ENCODE peak calls at places on chromosomes 1 and 21, in five cellular contexts. T is HepG2, V is H1, U is K562, K is GM12878. N is an unnamed sample.

GRCh38 chr1:27789511-27790154 is 16.6 kb downstream of the STX12 start:
- DNase-seq in T (no peak), V (no peak), U (peak; percentile 38), K (no peak), N (no peak)

GRCh38 chr1:211493865-211494653 is 2.1 kb upstream of the RD3 start:
- DNase-seq in T (no peak), V (no peak), U (no peak), K (no peak), N (no peak)

GRCh38 chr1:33025180-33025569 is 11.5 kb downstream of the AK2 start:
- DNase-seq in T (no peak), V (no peak), U (no peak), K (no peak), N (no peak)

GRCh38 chr1:51170342-51170741 is 65.7 kb upstream of the RNF11 start:
- DNase-seq in T (peak; percentile 80), V (no peak), U (no peak), K (no peak), N (no peak)

GRCh38 chr1:205530116-205530515 is 25.6 kb downstream of the CDK18 start:
- DNase-seq in T (no peak), V (no peak), U (no peak), K (no peak), N (no peak)

GRCh38 chr1:3219005-3219724 is 150.2 kb downstream of the PRDM16 start:
- DNase-seq in T (peak; percentile 89), V (no peak), U (no peak), K (no peak), N (peak; percentile 56)

GRCh38 chr21:21200103-21200938 is 202.1 kb downstream of the NCAM2 start:
- DNase-seq in T (no peak), V (no peak), U (peak; percentile 79), K (no peak), N (no peak)

GRCh38 chr1:12405325-12406217 is 175.7 kb downstream of the VPS13D start:
- DNase-seq in T (peak; percentile 82), V (no peak), U (peak; percentile 27), K (no peak), N (no peak)

GRCh38 chr1:74772945-74773344 is 40.0 kb downstream of the TYW3 start:
- DNase-seq in T (peak; percentile 4), V (no peak), U (no peak), K (no peak), N (no peak)

GRCh38 chr21:45053561-45053960 is 20.8 kb upstream of the ADARB1 start:
- DNase-seq in T (no peak), V (no peak), U (no peak), K (no peak), N (no peak)

GRCh38 chr21:32198369-32198768 is 80.5 kb downstream of the MIS18A start:
- DNase-seq in T (no peak), V (no peak), U (no peak), K (no peak), N (no peak)

GRCh38 chr1:115277276-115277675 is 60.8 kb downstream of the NGF start:
- DNase-seq in T (no peak), V (no peak), U (no peak), K (no peak), N (no peak)

GRCh38 chr1:171298696-171299095 is 15.3 kb upstream of the FMO4 start:
- DNase-seq in T (no peak), V (no peak), U (no peak), K (no peak), N (no peak)

GRCh38 chr1:6614953-6615785 is 1.6 kb downstream of the PHF13 start:
- DNase-seq in T (no peak), V (no peak), U (no peak), K (no peak), N (peak; percentile 59)

GRCh38 chr1:43373034-43373940 is 5.5 kb upstream of the ELOVL1 start:
- DNase-seq in T (no peak), V (no peak), U (no peak), K (no peak), N (no peak)

GRCh38 chr1:50417946-50418599 is 5.2 kb downstream of the DMRTA2 start:
- DNase-seq in T (no peak), V (no peak), U (peak; percentile 7), K (no peak), N (peak; percentile 50)

GRCh38 chr1:17875171-17875881 is 120.2 kb downstream of the ACTL8 start:
- DNase-seq in T (no peak), V (no peak), U (no peak), K (no peak), N (no peak)

GRCh38 chr1:156221986-156222692 is 9.3 kb downstream of the PMF1 start:
- DNase-seq in T (no peak), V (no peak), U (no peak), K (no peak), N (no peak)

GRCh38 chr1:89149229-89149628 is 23.3 kb upstream of the GBP2 start:
- DNase-seq in T (peak; percentile 36), V (no peak), U (no peak), K (no peak), N (no peak)

GRCh38 chr1:8011923-8012858 is 13.9 kb downstream of the ERRFI1 start:
- DNase-seq in T (no peak), V (no peak), U (no peak), K (no peak), N (no peak)

GRCh38 chr1:205913451-205914204 is 29.6 kb downstream of the SLC26A9 start:
- DNase-seq in T (no peak), V (no peak), U (no peak), K (no peak), N (peak; percentile 5)

GRCh38 chr1:161993576-161993975 is 30.1 kb downstream of the OLFML2B start:
- DNase-seq in T (no peak), V (no peak), U (no peak), K (no peak), N (no peak)

GRCh38 chr1:2315711-2316450 is 75.5 kb downstream of the MORN1 start:
- DNase-seq in T (no peak), V (no peak), U (peak; percentile 40), K (no peak), N (peak; percentile 67)

DNA sequence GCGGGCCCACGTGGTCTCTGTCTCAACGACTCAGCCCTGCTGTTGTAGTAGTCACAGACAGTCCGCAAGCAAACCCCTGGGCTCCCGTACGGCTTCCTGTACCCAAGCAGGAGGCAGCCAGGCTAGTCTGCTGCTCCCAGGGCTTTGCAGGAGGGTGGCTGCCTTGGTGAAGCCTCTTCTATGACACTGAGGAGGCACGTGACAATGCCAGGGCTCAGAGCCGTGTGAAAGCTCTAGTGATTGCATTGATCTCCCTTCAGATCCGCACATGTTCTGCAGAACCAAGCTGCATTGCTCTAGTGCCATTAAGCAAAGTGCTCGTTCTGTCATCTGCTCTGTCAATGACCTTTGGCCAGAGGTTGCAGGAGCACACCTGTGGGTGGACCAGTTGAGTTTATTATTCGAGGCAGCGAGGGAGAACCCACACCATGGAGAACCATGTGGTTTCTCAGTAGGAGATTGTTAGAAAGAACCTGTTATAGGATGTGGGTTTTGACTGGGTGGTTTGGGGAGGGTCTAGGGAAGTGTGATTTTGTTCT is 18.0 kb downstream of the UMODL1 start:
- DNase-seq in T (no peak), V (no peak), U (no peak), K (no peak), N (no peak)
- TF ChIP-seq SIN3A in T (no peak), V (no peak), U (no peak), K (no peak), N (no peak)

GRCh38 chr1:29406814-29407213 is 170.5 kb downstream of the PTPRU start:
- DNase-seq in T (no peak), V (peak; percentile 17), U (no peak), K (no peak), N (no peak)
- TF ChIP-seq RFX5 in T (no peak), V (no peak), U (no peak), K (no peak), N (no peak)

GRCh38 chr1:154154534-154155181 is at the start of gene NUP210L:
- DNase-seq in T (no peak), V (peak; percentile 75), U (peak; percentile 34), K (no peak), N (no peak)
- TF ChIP-seq SIN3A in T (no peak), V (no peak), U (no peak), K (no peak), N (no peak)

DNA sequence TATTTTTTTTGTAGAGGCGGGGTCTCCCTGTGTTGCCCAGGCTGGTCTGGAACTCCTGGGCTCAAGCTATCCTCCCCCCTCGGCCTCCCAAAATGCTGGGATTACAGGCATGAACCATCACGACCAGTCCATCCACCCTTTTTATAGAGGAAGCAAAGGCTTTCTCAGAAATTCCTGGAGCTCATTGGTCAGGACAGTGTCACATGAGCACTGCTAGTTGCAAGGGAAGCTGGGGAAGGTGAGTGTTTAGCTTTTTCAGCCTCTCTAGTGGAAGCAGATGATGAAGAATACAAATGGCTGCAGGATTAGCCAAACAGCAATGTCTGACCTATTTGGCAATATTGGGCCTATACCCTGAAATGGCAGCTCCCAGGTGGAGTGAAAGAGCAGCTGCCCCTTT is 8.0 kb downstream of the IGFN1 start:
- DNase-seq in T (no peak), V (no peak), U (no peak), K (no peak), N (no peak)
- TF ChIP-seq RFX5 in T (no peak), V (no peak), U (no peak), K (no peak), N (no peak)

GRCh38 chr21:34924194-34924593 is 124.9 kb downstream of the RUNX1 start:
- DNase-seq in T (no peak), V (no peak), U (no peak), K (no peak), N (no peak)

GRCh38 chr21:34925597-34925996 is 123.5 kb downstream of the RUNX1 start:
- DNase-seq in T (no peak), V (no peak), U (no peak), K (no peak), N (no peak)

GRCh38 chr21:34928637-34929036 is 120.5 kb downstream of the RUNX1 start:
- DNase-seq in T (no peak), V (no peak), U (no peak), K (no peak), N (no peak)

GRCh38 chr21:34924767-34925425 is 124.2 kb downstream of the RUNX1 start:
- DNase-seq in T (no peak), V (no peak), U (no peak), K (no peak), N (no peak)

DNA sequence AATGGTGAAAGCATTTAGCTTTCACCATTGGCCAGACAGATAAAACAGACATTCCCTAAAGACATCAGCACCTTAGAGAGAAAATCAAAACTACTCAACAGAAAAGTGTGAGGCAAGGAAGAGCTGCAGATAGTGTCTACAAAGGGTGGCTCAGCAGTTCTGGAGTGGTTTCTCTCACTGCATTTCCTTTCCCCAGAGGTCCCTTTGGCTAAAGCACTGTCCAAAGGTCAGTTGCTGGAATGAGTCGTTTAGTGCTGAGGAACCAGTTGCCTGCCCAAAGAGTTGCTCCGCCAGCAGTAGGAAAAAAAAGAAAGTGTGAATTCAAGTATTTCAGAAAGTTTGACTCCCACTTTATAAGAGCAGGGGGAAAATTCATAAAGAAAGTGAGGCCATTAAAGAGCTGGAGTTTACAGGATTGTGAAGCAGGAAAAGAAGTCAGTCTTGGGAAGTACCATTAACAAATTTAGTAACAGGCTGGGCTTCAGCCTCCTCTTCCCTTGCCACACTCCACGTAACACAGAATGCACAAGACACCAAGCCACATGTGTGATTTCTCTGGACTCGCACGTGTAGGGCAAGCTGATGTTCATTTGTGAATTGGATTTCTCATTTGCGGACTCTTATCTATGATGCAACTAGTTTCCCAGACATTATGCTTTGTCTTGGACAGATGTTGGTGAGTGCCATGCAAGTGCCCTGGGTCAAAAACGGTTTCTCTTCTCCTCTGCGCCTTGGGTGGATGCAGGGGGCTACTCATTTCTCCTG is 122.1 kb downstream of the RUNX1 start:
- DNase-seq in T (peak; percentile 72), V (no peak), U (no peak), K (no peak), N (no peak)
- TF ChIP-seq SIN3A in T (no peak), V (no peak), U (no peak), K (no peak), N (no peak)